ENCODE peak calls at places on chromosomes 1 and 21, in seven cellular contexts. Z is mesendoderm, B is H1, C is mesenchymal stem cell, G is H9, K is IMR-90, L is trophoblast cell. D is an unnamed sample. For H3K79me1, the result is how much of the 10 kb centered on the place peaks cover.

GRCh38 chr21:15729346-15729673 is 472 bp upstream of the USP25 start:
- DNase-seq in Z (peak), B (no peak), C (no peak), G (no peak), K (peak), L (no peak), D (no peak)

GRCh38 chr1:206518206-206518605 is 10.9 kb downstream of the RASSF5 start:
- DNase-seq in Z (no peak), B (no peak), C (no peak), G (no peak), K (no peak), L (no peak), D (no peak)

GRCh38 chr1:17875171-17875881 is 120.2 kb downstream of the ACTL8 start:
- DNase-seq in Z (no peak), B (no peak), C (peak), G (no peak), K (peak), L (no peak), D (no peak)

GRCh38 chr21:21898801-21899200 is 900.6 kb downstream of the NCAM2 start:
- DNase-seq in Z (no peak), B (no peak), C (no peak), G (no peak), K (peak), L (no peak), D (no peak)

GRCh38 chr1:29344336-29344735 is 108.0 kb downstream of the PTPRU start:
- DNase-seq in Z (no peak), B (no peak), C (no peak), G (no peak), K (no peak), L (no peak), D (no peak)

GRCh38 chr1:232594018-232594502 is 35.9 kb downstream of the SIPA1L2 start:
- DNase-seq in Z (no peak), B (no peak), C (peak), G (no peak), K (peak), L (peak), D (no peak)

GRCh38 chr1:228177183-228177475 is 11.5 kb downstream of the IBA57 start:
- DNase-seq in Z (no peak), B (no peak), C (no peak), G (no peak), K (no peak), L (no peak), D (no peak)

GRCh38 chr1:243796016-243796415 is 54.0 kb downstream of the AKT3 start:
- DNase-seq in Z (no peak), B (no peak), C (no peak), G (no peak), K (no peak), L (no peak), D (no peak)

GRCh38 chr1:36764796-36765195 is 269.5 kb downstream of the GRIK3 start:
- DNase-seq in Z (peak), B (no peak), C (no peak), G (no peak), K (no peak), L (no peak), D (no peak)

GRCh38 chr1:193111641-193112090 is 6.5 kb upstream of the GLRX2 start:
- DNase-seq in Z (peak), B (no peak), C (peak), G (no peak), K (peak), L (peak), D (no peak)

GRCh38 chr1:183417691-183418491 is at the start of gene NMNAT2:
- DNase-seq in Z (peak), B (peak), C (peak), G (peak), K (peak), L (peak), D (no peak)

GRCh38 chr1:86207323-86207722 is 50.8 kb upstream of the COL24A1 start:
- DNase-seq in Z (no peak), B (no peak), C (peak), G (no peak), K (peak), L (no peak), D (no peak)

GRCh38 chr1:153192697-153193096 is 10.5 kb upstream of the LELP1 start:
- DNase-seq in Z (peak), B (peak), C (no peak), G (peak), K (no peak), L (peak), D (peak)

GRCh38 chr21:43337901-43338655 is 88.9 kb downstream of the SIK1 start:
- DNase-seq in Z (no peak), B (no peak), C (no peak), G (no peak), K (no peak), L (no peak), D (no peak)

GRCh38 chr1:20476260-20477038 is 9.6 kb downstream of the CAMK2N1 start:
- DNase-seq in Z (peak), B (peak), C (peak), G (peak), K (no peak), L (no peak), D (no peak)

GRCh38 chr1:246117066-246117791 is 389.9 kb downstream of the SMYD3 start:
- DNase-seq in Z (peak), B (no peak), C (peak), G (peak), K (peak), L (no peak), D (no peak)

GRCh38 chr1:225933072-225933471 is 7.9 kb downstream of the LEFTY2 start:
- DNase-seq in Z (no peak), B (no peak), C (peak), G (no peak), K (peak), L (no peak), D (no peak)

GRCh38 chr1:180135535-180135934 is 19.1 kb upstream of the QSOX1 start:
- DNase-seq in Z (no peak), B (no peak), C (no peak), G (no peak), K (peak), L (no peak), D (no peak)

GRCh38 chr1:156475568-156476500 is 24.7 kb downstream of the MEF2D start:
- DNase-seq in Z (no peak), B (no peak), C (peak), G (no peak), K (peak), L (no peak), D (no peak)

GRCh38 chr1:59484090-59484489 is 187.2 kb downstream of the FGGY start:
- DNase-seq in Z (no peak), B (no peak), C (peak), G (no peak), K (peak), L (peak), D (no peak)

GRCh38 chr1:171983584-171983983 is 142.3 kb downstream of the DNM3 start:
- DNase-seq in Z (peak), B (no peak), C (peak), G (no peak), K (peak), L (no peak), D (no peak)

DNA sequence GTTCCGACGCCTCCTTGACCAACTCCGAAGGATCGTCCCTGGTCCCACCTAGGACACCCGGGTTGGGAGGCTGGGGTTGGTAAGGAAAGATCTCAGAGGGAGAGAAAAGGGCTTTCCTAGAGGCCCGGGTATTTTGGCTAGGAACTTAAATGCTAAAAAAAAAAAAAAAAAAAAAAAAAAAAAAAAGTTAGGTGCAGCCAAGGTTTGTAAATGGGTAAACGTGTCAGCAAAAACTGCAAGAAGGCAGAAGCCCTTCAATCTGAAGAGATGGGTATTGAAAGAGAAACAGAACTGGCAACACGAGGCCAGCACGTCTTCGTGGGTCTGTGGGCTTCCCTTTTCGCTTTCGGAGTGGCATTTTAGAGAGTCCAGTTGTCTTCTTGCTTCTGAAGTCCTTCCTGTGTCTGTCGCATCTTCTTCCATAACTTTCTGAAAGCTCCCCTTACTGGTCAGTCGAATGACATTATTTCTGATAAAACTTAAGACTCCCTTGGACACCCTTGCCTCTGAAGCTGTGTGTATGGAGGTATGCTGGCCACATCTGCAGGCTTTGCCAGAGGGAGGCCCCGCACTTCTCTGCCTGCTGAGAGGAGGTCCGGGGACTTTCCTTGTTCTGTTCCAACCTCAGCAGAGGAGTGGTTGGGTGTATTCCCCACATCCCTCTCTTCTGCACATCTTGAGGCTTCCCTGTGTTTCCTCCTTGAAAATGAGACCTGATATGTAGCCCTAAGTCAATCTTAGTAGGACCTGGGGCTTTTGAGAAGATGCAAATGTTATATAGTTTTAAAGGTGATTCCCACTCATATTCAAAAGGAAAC is 745 bp downstream of the RCSD1 start:
- DNase-seq in Z (no peak), B (no peak), C (no peak), G (no peak), K (no peak), L (no peak), D (no peak)
- H3K79me1 ChIP-seq in Z (under half), B (under half), C (under half), G (under half), K (under half), L (under half), D (under half)

GRCh38 chr1:188670837-188671236 is 1806.8 kb downstream of the BRINP3 start:
- DNase-seq in Z (peak), B (no peak), C (peak), G (no peak), K (peak), L (no peak), D (no peak)

GRCh38 chr1:188660573-188660972 is 1817.1 kb downstream of the BRINP3 start:
- DNase-seq in Z (no peak), B (no peak), C (peak), G (no peak), K (no peak), L (no peak), D (no peak)

GRCh38 chr1:188669715-188670114 is 1807.9 kb downstream of the BRINP3 start:
- DNase-seq in Z (no peak), B (no peak), C (peak), G (no peak), K (peak), L (no peak), D (no peak)

GRCh38 chr1:188668083-188668482 is 1809.6 kb downstream of the BRINP3 start:
- DNase-seq in Z (peak), B (no peak), C (no peak), G (peak), K (no peak), L (no peak), D (no peak)

DNA sequence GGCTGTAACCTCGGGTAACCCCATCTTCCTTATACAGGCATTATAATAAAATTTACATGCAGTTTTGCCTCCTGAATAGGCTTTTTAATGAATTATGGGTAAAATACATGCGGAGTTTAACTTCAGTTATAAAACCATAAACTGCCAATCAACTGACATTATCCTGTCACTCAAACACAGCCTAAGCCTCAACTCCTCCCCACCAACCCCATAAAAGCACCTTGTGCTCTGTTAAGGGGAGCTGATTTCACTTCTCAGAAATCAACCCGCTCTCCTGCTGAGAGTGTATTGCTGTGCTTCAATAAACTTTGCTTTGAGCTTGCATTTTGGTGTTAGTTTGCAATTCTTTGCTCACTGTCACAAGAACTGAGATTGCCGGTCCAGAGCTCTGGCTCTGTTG is 1812.2 kb downstream of the BRINP3 start:
- DNase-seq in Z (no peak), B (no peak), C (no peak), G (no peak), K (no peak), L (no peak), D (no peak)
- H2BK120ac ChIP-seq in Z (no peak), B (no peak), C (no peak), G (no peak), K (no peak), L (no peak), D (no peak)

GRCh38 chr21:26965567-26966359 is 1.1 kb downstream of the ADAMTS5 start:
- DNase-seq in Z (peak), B (peak), C (peak), G (peak), K (peak), L (peak), D (peak)

GRCh38 chr21:26965091-26965566 is 1.8 kb downstream of the ADAMTS5 start:
- DNase-seq in Z (no peak), B (no peak), C (no peak), G (no peak), K (no peak), L (no peak), D (no peak)

GRCh38 chr21:26962516-26963305 is 4.2 kb downstream of the ADAMTS5 start:
- DNase-seq in Z (no peak), B (no peak), C (peak), G (no peak), K (no peak), L (no peak), D (no peak)

GRCh38 chr21:26966360-26966977 is 419 bp downstream of the ADAMTS5 start:
- DNase-seq in Z (peak), B (peak), C (peak), G (peak), K (peak), L (no peak), D (no peak)

GRCh38 chr21:26964379-26964778 is 2.5 kb downstream of the ADAMTS5 start:
- DNase-seq in Z (peak), B (no peak), C (peak), G (peak), K (peak), L (no peak), D (no peak)
- H3K9ac ChIP-seq in Z (peak), B (no peak), C (peak), G (no peak), K (peak), L (no peak), D (no peak)

GRCh38 chr1:199629624-199630023 is 397.9 kb upstream of the NR5A2 start:
- DNase-seq in Z (no peak), B (no peak), C (no peak), G (no peak), K (no peak), L (no peak), D (no peak)
- H3K79me1 ChIP-seq in Z (under half), B (under half), C (under half), G (under half), K (under half), L (under half), D (under half)

DNA sequence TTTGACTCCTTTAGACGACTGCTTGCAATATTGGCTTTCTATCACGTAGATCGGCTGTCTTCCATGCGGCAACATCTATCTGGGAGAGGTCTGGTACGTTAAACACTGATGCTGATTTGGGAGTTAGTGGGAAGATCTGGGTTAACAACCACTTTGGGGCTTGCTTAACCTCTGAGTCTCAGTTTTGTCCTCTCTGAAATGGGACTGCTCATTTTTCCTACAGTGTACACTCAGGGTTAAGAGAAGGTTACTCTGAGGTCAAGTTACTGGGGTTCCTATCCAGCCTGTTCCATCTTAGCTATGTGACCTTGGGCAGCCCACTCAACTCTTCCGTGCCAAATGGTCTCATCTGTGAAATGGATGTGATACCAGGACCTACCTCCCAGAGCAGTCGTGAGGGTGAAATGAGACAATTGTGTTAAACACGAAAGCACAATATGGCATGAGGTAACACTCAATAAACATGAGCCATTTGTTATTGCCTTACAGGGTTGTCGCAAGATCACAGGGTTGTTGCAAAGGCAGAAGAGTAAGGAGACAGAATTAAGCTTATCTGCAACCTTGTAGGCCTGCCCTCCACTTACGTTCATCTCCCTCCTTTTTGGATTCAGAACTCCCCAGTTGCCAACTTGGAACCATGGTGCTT is 5.6 kb downstream of the ABCA4 start:
- DNase-seq in Z (no peak), B (peak), C (no peak), G (no peak), K (no peak), L (no peak), D (no peak)
- H2BK120ac ChIP-seq in Z (no peak), B (no peak), C (no peak), G (no peak), K (no peak), L (peak), D (no peak)

GRCh38 chr1:119725626-119726025 is 13.9 kb downstream of the PHGDH start:
- DNase-seq in Z (no peak), B (no peak), C (no peak), G (no peak), K (no peak), L (no peak), D (no peak)
- H3K9ac ChIP-seq in Z (no peak), B (no peak), C (no peak), G (no peak), K (no peak), L (no peak), D (no peak)

DNA sequence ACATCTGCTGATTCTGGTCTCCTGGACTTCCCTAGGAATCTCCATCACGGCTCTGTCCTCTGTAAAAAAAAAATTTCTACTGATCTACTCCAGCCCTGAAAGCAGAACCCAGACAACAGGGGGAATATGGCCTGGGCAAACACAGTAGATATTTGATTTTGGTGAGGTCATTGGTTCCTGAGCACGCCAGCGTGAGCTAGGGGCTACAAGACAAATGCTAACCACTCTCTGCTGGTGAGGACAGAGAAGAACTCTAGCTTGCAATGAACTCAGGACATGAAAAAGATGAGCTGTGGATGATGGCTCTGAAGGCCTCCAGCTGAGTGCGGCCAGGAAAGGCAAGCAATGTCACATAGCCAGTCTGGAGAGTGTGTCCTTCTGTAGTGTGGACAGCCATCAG is 17.2 kb upstream of the FYB2 start:
- DNase-seq in Z (no peak), B (no peak), C (no peak), G (no peak), K (no peak), L (no peak), D (no peak)
- H3K79me1 ChIP-seq in Z (under half), B (under half), C (under half), G (under half), K (under half), L (under half), D (under half)

GRCh38 chr1:54834007-54834541 is 33.0 kb upstream of the TTC22 start:
- DNase-seq in Z (no peak), B (no peak), C (no peak), G (no peak), K (no peak), L (no peak), D (no peak)
- H2BK120ac ChIP-seq in Z (no peak), B (no peak), C (no peak), G (no peak), K (no peak), L (no peak), D (no peak)

DNA sequence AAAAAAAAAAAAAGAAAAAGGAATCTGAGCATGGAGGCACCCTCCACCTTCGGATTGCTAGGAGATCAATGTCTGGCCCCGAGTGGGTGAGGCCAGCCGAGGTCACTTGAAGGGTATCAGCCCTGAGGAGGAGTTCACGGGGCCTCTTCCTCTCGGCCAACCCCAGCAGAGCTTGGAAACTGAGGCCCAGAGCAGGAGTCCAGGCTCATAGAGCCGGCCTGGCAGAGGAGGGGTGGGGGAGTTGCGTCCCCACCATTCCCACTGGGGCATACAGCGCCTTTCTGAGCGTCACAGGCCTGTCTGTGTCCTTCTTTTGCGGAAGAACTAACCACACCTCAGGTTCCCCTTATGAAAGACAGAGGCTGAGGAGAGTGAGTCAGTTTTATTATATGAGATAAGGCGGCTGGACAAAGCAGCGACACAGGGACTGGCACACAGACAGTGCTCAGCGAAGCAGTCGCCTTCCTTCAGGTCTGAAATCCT is 17.1 kb upstream of the EPHA2 start:
- DNase-seq in Z (no peak), B (no peak), C (peak), G (no peak), K (peak), L (peak), D (no peak)
- H3K9ac ChIP-seq in Z (peak), B (no peak), C (peak), G (no peak), K (no peak), L (no peak), D (no peak)